ENCODE peak calls at places on chromosomes 16 and 17, in six cellular contexts. One of them, this sample, is unnamed.

GRCh38 chr16:50802000-50802399 is 60.1 kb downstream of the CYLD start:
- DNase-seq in H1: no peak
- DNase-seq in suprapubic skin: no peak
- DNase-seq in stomach: no peak
- DNase-seq in prostate gland: no peak
- DNase-seq in ovary: no peak
- DNase-seq in this sample: no peak

GRCh38 chr17:34584805-34585416 is 5.5 kb downstream of the TMEM132E start:
- DNase-seq in ovary: no peak
- DNase-seq in stomach: no peak
- DNase-seq in H1: no peak
- DNase-seq in suprapubic skin: no peak
- DNase-seq in prostate gland: no peak
- DNase-seq in this sample: no peak

GRCh38 chr16:58421529-58421928 is 29.3 kb downstream of the GINS3 start:
- DNase-seq in ovary: no peak
- DNase-seq in suprapubic skin: no peak
- DNase-seq in stomach: no peak
- DNase-seq in prostate gland: no peak
- DNase-seq in H1: no peak
- DNase-seq in this sample: peak; percentile 65

GRCh38 chr16:70390774-70391173 is 44.1 kb downstream of the DDX19A start:
- DNase-seq in stomach: no peak
- DNase-seq in ovary: no peak
- DNase-seq in prostate gland: peak; percentile 40
- DNase-seq in H1: no peak
- DNase-seq in suprapubic skin: no peak
- DNase-seq in this sample: no peak

GRCh38 chr17:556431-556995 is 158.1 kb downstream of the VPS53 start:
- DNase-seq in H1: no peak
- DNase-seq in stomach: no peak
- DNase-seq in ovary: no peak
- DNase-seq in suprapubic skin: no peak
- DNase-seq in prostate gland: no peak
- DNase-seq in this sample: no peak

GRCh38 chr17:21075739-21076085 is 32.9 kb upstream of the USP22 start:
- DNase-seq in suprapubic skin: no peak
- DNase-seq in ovary: no peak
- DNase-seq in stomach: no peak
- DNase-seq in H1: no peak
- DNase-seq in prostate gland: no peak
- DNase-seq in this sample: no peak

GRCh38 chr17:81487487-81488275 is 24.9 kb downstream of the ACTG1 start:
- DNase-seq in prostate gland: peak; percentile 68
- DNase-seq in ovary: peak; percentile 77
- DNase-seq in H1: peak; percentile 87
- DNase-seq in stomach: peak; percentile 85
- DNase-seq in suprapubic skin: no peak
- DNase-seq in this sample: peak; percentile 97

GRCh38 chr17:7014995-7015586 is 2.7 kb downstream of the RNASEK start:
- DNase-seq in H1: no peak
- DNase-seq in ovary: no peak
- DNase-seq in stomach: no peak
- DNase-seq in suprapubic skin: peak; percentile 93
- DNase-seq in prostate gland: no peak
- DNase-seq in this sample: no peak

GRCh38 chr17:21094298-21094704 is 32.5 kb upstream of the DHRS7B start:
- DNase-seq in ovary: no peak
- DNase-seq in prostate gland: no peak
- DNase-seq in H1: no peak
- DNase-seq in suprapubic skin: no peak
- DNase-seq in stomach: no peak
- DNase-seq in this sample: no peak

GRCh38 chr17:39608142-39608541 is 422 bp upstream of the NEUROD2 start:
- DNase-seq in stomach: no peak
- DNase-seq in suprapubic skin: no peak
- DNase-seq in prostate gland: no peak
- DNase-seq in ovary: no peak
- DNase-seq in H1: peak; percentile 49
- DNase-seq in this sample: no peak

GRCh38 chr17:237406-237955 is 56.0 kb upstream of the DOC2B start:
- DNase-seq in prostate gland: no peak
- DNase-seq in stomach: no peak
- DNase-seq in suprapubic skin: peak; percentile 58
- DNase-seq in H1: peak; percentile 51
- DNase-seq in ovary: no peak
- DNase-seq in this sample: no peak

GRCh38 chr17:82861393-82861775 is 21.6 kb upstream of the ZNF750 start:
- DNase-seq in prostate gland: no peak
- DNase-seq in stomach: no peak
- DNase-seq in suprapubic skin: no peak
- DNase-seq in H1: no peak
- DNase-seq in ovary: no peak
- DNase-seq in this sample: no peak

GRCh38 chr17:73783382-73783766 is 139.1 kb upstream of the SDK2 start:
- DNase-seq in prostate gland: no peak
- DNase-seq in H1: no peak
- DNase-seq in stomach: no peak
- DNase-seq in ovary: no peak
- DNase-seq in suprapubic skin: no peak
- DNase-seq in this sample: no peak

GRCh38 chr17:39751016-39751543 is 13.3 kb downstream of the GRB7 start:
- DNase-seq in suprapubic skin: no peak
- DNase-seq in H1: no peak
- DNase-seq in stomach: no peak
- DNase-seq in prostate gland: no peak
- DNase-seq in ovary: no peak
- DNase-seq in this sample: no peak

GRCh38 chr16:3004319-3004718 is 8.4 kb upstream of the CLDN9 start:
- DNase-seq in prostate gland: no peak
- DNase-seq in suprapubic skin: no peak
- DNase-seq in H1: no peak
- DNase-seq in stomach: no peak
- DNase-seq in ovary: no peak
- DNase-seq in this sample: no peak

GRCh38 chr16:24409045-24409444 is 130.3 kb upstream of the RBBP6 start:
- DNase-seq in suprapubic skin: no peak
- DNase-seq in H1: no peak
- DNase-seq in ovary: no peak
- DNase-seq in prostate gland: no peak
- DNase-seq in stomach: no peak
- DNase-seq in this sample: no peak

DNA sequence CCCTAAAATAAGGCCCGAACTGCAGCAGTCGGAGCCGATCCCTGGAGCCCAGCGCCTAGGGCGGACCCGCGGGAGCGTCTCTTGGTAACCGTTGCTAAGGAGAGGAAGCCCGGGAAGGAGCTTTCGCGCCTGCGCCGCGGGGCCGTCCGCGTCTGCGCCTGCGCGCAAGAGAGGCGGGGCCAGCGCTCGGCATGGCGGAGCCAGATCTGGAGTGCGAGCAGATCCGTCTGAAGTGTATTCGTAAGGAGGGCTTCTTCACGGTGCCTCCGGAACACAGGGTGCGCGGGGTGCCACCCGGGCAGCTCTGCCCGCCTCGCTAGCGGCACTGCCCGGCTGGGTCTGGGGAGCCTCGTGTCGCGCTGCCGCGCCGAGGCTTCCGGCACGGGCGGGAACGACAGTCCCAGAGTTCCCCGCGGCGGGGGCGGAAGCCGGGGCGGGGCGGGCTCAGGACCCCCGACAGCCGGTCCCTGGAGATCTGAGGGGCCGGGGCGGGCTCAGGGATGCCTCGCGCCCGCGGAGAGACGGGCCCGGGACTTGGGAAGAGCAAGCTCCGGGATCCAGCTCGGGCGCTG is at the start of gene CDK10:
- DNase-seq in prostate gland: peak; percentile 86
- DNase-seq in stomach: peak; percentile 95
- DNase-seq in H1: peak; percentile 99
- DNase-seq in suprapubic skin: peak; percentile 92
- DNase-seq in ovary: peak; percentile 88
- DNase-seq in this sample: peak; percentile 98
- TF ChIP-seq POLR2A in prostate gland: peak; percentile 79
- TF ChIP-seq POLR2A in stomach: no peak
- TF ChIP-seq POLR2A in H1: peak; percentile 85
- TF ChIP-seq POLR2A in suprapubic skin: peak; percentile 21
- TF ChIP-seq POLR2A in ovary: peak; percentile 62
- TF ChIP-seq POLR2A in this sample: peak; percentile 65

GRCh38 chr16:285146-286055 is 2.4 kb downstream of the PDIA2 start:
- DNase-seq in ovary: no peak
- DNase-seq in suprapubic skin: no peak
- DNase-seq in H1: no peak
- DNase-seq in stomach: no peak
- DNase-seq in prostate gland: no peak
- DNase-seq in this sample: peak; percentile 75

GRCh38 chr16:287298-287811 is 4.4 kb downstream of the PDIA2 start:
- DNase-seq in stomach: peak; percentile 60
- DNase-seq in suprapubic skin: no peak
- DNase-seq in prostate gland: no peak
- DNase-seq in ovary: no peak
- DNase-seq in H1: no peak
- DNase-seq in this sample: no peak

GRCh38 chr16:284204-285120 is 1.5 kb downstream of the PDIA2 start:
- DNase-seq in ovary: no peak
- DNase-seq in suprapubic skin: no peak
- DNase-seq in prostate gland: no peak
- DNase-seq in H1: no peak
- DNase-seq in stomach: peak; percentile 40
- DNase-seq in this sample: peak; percentile 86

GRCh38 chr16:287981-288920 is 5.3 kb downstream of the PDIA2 start:
- DNase-seq in ovary: no peak
- DNase-seq in H1: no peak
- DNase-seq in prostate gland: no peak
- DNase-seq in stomach: no peak
- DNase-seq in suprapubic skin: no peak
- DNase-seq in this sample: no peak

GRCh38 chr16:286491-287297 is 3.7 kb downstream of the PDIA2 start:
- DNase-seq in suprapubic skin: no peak
- DNase-seq in H1: no peak
- DNase-seq in ovary: no peak
- DNase-seq in prostate gland: no peak
- DNase-seq in stomach: no peak
- DNase-seq in this sample: peak; percentile 71
- H3K36me3 ChIP-seq in suprapubic skin: peaks cover 53% of the 10 kb centered on the region
- H3K36me3 ChIP-seq in H1: peaks cover 10% of the 10 kb centered on the region
- H3K36me3 ChIP-seq in ovary: no peaks in the 10 kb centered on the region
- H3K36me3 ChIP-seq in prostate gland: peaks cover 5% of the 10 kb centered on the region
- H3K36me3 ChIP-seq in stomach: peaks cover 49% of the 10 kb centered on the region
- H3K36me3 ChIP-seq in this sample: no peaks in the 10 kb centered on the region

DNA sequence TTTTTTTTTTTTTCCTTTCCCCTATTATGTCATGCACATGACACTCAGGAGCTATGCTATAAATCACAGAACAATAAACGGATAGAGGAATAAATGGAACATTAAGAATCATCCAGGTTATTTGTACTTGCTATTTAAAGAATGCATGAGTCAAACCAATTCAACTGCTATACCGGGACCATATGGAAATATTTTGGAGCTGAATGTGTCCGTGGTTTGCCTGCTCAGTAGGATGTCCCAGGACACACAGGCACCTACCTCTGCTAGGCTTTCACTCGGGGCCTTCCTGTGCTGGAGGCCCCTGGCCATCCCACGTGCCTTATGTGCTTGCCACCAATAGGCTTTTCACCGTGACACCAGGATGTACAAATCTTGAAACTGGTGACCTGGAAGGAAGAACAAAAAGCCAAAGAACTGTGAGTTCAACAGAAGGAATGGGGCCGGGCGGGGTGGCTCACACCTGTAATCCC is 15.3 kb upstream of the SEC14L1 start:
- DNase-seq in suprapubic skin: no peak
- DNase-seq in ovary: no peak
- DNase-seq in prostate gland: no peak
- DNase-seq in H1: no peak
- DNase-seq in stomach: no peak
- DNase-seq in this sample: no peak
- TF ChIP-seq POLR2A in suprapubic skin: no peak
- TF ChIP-seq POLR2A in ovary: no peak
- TF ChIP-seq POLR2A in prostate gland: no peak
- TF ChIP-seq POLR2A in H1: no peak
- TF ChIP-seq POLR2A in stomach: no peak
- TF ChIP-seq POLR2A in this sample: no peak

DNA sequence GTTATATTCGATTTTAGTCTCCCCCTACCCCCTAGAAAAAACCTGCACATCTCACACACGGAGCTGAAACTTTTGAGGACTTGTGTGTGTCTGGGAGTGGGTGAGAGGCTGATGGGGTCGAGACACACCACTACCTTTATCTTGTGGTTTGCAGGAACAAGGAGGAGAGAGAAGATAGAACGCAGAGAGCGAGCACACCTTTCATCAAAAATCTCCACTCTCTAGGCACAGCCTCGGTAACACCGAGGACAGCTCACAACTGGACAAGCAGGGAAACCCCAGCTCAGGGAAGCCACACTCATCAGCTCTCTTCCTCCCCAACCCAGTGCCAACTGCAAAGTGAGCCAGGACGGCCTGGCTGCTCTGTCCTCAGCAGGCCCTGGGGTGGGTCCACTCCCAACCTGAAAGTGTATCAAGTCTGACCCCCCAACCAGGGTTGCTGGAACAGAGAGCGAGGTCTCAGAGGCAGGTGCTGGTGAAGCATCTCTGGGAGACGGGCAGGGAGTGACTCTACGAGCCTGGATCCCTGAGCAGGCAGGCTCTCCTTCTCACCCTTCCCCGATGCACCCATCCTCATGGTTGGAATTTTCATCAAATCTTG is 5.2 kb upstream of the GHDC start:
- DNase-seq in H1: no peak
- DNase-seq in ovary: no peak
- DNase-seq in prostate gland: no peak
- DNase-seq in stomach: no peak
- DNase-seq in suprapubic skin: no peak
- DNase-seq in this sample: no peak
- H3K36me3 ChIP-seq in H1: peaks cover 9% of the 10 kb centered on the region
- H3K36me3 ChIP-seq in ovary: no peaks in the 10 kb centered on the region
- H3K36me3 ChIP-seq in prostate gland: no peaks in the 10 kb centered on the region
- H3K36me3 ChIP-seq in stomach: peaks cover 51% of the 10 kb centered on the region
- H3K36me3 ChIP-seq in suprapubic skin: peaks cover 49% of the 10 kb centered on the region
- H3K36me3 ChIP-seq in this sample: no peaks in the 10 kb centered on the region

GRCh38 chr16:11669380-11670146 is 1.3 kb downstream of the SNN start:
- DNase-seq in suprapubic skin: no peak
- DNase-seq in H1: no peak
- DNase-seq in ovary: no peak
- DNase-seq in stomach: no peak
- DNase-seq in prostate gland: no peak
- DNase-seq in this sample: peak; percentile 80
- TF ChIP-seq POLR2A in suprapubic skin: peak; percentile 12
- TF ChIP-seq POLR2A in H1: no peak
- TF ChIP-seq POLR2A in ovary: no peak
- TF ChIP-seq POLR2A in stomach: no peak
- TF ChIP-seq POLR2A in prostate gland: no peak
- TF ChIP-seq POLR2A in this sample: no peak